ENCODE peak calls at places on chromosomes 1 and 21, in nine cellular contexts. Z, W, B, Q, Y, U, S, F and R are unnamed samples.

GRCh38 chr1:234987415-234988159 is 141.1 kb downstream of the TOMM20 start:
- DNase-seq in F (peak), U (peak), S (peak), Q (peak), Z (no peak), W (no peak), B (peak), Y (peak), R (no peak)

GRCh38 chr1:101025283-101025679 is 303 bp downstream of the DPH5 start:
- DNase-seq in U (no peak), F (no peak), Y (no peak), B (no peak), W (no peak), S (peak), Z (peak), Q (peak), R (no peak)

GRCh38 chr1:221794079-221794670 is 52.3 kb upstream of the DUSP10 start:
- DNase-seq in Z (no peak), F (no peak), S (peak), Y (peak), Q (no peak), W (no peak), U (no peak), B (no peak), R (no peak)

GRCh38 chr1:119372493-119373086 is 4.0 kb downstream of the HAO2 start:
- DNase-seq in Z (no peak), U (peak), S (no peak), B (no peak), F (no peak), Q (peak), Y (peak), W (no peak), R (no peak)

GRCh38 chr1:179126338-179127060 is 44.6 kb downstream of the TOR3A start:
- DNase-seq in Y (no peak), W (no peak), U (no peak), Q (no peak), B (no peak), F (no peak), S (no peak), Z (peak), R (no peak)

GRCh38 chr21:26469789-26470188 is 103.3 kb downstream of the CYYR1 start:
- DNase-seq in Z (no peak), S (peak), Y (no peak), Q (no peak), U (no peak), F (no peak), B (no peak), W (no peak), R (no peak)

GRCh38 chr1:163730366-163730765 is 408.6 kb downstream of the NUF2 start:
- DNase-seq in Q (no peak), W (no peak), Z (no peak), U (no peak), S (no peak), B (no peak), Y (no peak), F (no peak), R (no peak)

GRCh38 chr1:53278294-53278693 is 40.0 kb upstream of the MAGOH start:
- DNase-seq in F (peak), B (peak), Q (peak), U (no peak), W (no peak), Z (peak), Y (peak), S (peak), R (peak)

GRCh38 chr1:67060811-67061218 is 6.9 kb upstream of the SLC35D1 start:
- DNase-seq in Q (no peak), F (no peak), U (no peak), Z (no peak), B (no peak), Y (no peak), S (peak), W (no peak), R (no peak)

GRCh38 chr1:215394084-215394991 is 172.8 kb upstream of the KCTD3 start:
- DNase-seq in Z (no peak), Q (no peak), Y (no peak), U (no peak), W (no peak), S (no peak), B (no peak), F (no peak), R (no peak)

GRCh38 chr1:232110281-232111090 is 483.9 kb downstream of the DISC1 start:
- DNase-seq in Q (no peak), U (no peak), Y (no peak), Z (no peak), B (no peak), S (peak), F (no peak), W (no peak), R (peak)

GRCh38 chr1:240946926-240947325 is 335.0 kb upstream of the GREM2 start:
- DNase-seq in Z (no peak), S (peak), U (peak), B (no peak), F (no peak), W (no peak), Q (peak), Y (peak), R (peak)

GRCh38 chr1:185654199-185654951 is 79.8 kb upstream of the HMCN1 start:
- DNase-seq in F (no peak), B (no peak), Z (no peak), W (no peak), S (peak), U (no peak), Y (no peak), Q (no peak), R (no peak)

GRCh38 chr21:31184462-31184861 is 146.2 kb upstream of the KRTAP19-8 start:
- DNase-seq in Z (no peak), B (no peak), U (no peak), Q (no peak), F (no peak), W (no peak), Y (no peak), S (no peak), R (no peak)

GRCh38 chr1:245260883-245261282 is 106.1 kb downstream of the KIF26B start:
- DNase-seq in W (no peak), F (no peak), S (no peak), Z (no peak), Y (no peak), B (no peak), Q (no peak), U (no peak), R (no peak)

GRCh38 chr1:57616906-57617305 is 193.0 kb upstream of the DAB1 start:
- DNase-seq in W (no peak), Y (no peak), S (no peak), B (peak), F (no peak), Q (no peak), Z (no peak), U (no peak), R (no peak)

GRCh38 chr1:189158155-189158554 is 1319.5 kb downstream of the BRINP3 start:
- DNase-seq in Y (no peak), S (no peak), F (no peak), U (no peak), B (no peak), Z (no peak), W (no peak), Q (no peak), R (no peak)

GRCh38 chr1:196309386-196309785 is 298.9 kb downstream of the KCNT2 start:
- DNase-seq in Y (no peak), S (peak), U (no peak), Z (no peak), W (no peak), Q (no peak), F (no peak), B (no peak), R (no peak)

GRCh38 chr1:169711469-169712308 is at the start of gene SELL:
- DNase-seq in S (peak), W (no peak), Q (peak), U (peak), Y (peak), B (no peak), F (peak), Z (peak), R (peak)

GRCh38 chr21:15543473-15543872 is 186.3 kb upstream of the USP25 start:
- DNase-seq in F (no peak), U (no peak), Q (no peak), Z (no peak), Y (no peak), W (no peak), S (no peak), B (no peak), R (no peak)

GRCh38 chr1:94919241-94920030 is 7.5 kb downstream of the CNN3 start:
- DNase-seq in B (no peak), Q (no peak), F (no peak), Z (no peak), Y (no peak), W (no peak), S (no peak), U (no peak), R (no peak)

GRCh38 chr1:100423832-100424337 is 71.6 kb downstream of the CDC14A start:
- DNase-seq in S (no peak), Q (no peak), U (no peak), F (no peak), B (no peak), Y (no peak), Z (no peak), W (no peak), R (no peak)

GRCh38 chr1:31413405-31414005 is 492 bp downstream of the SERINC2 start:
- DNase-seq in Q (peak), F (peak), Z (peak), B (peak), S (no peak), Y (no peak), W (no peak), U (no peak), R (peak)

GRCh38 chr1:37759451-37759850 is 5.5 kb downstream of the EPHA10 start:
- DNase-seq in U (no peak), F (no peak), W (no peak), Z (no peak), Q (no peak), Y (no peak), B (no peak), S (no peak), R (no peak)

GRCh38 chr1:2350911-2351655 is 40.3 kb downstream of the MORN1 start:
- DNase-seq in W (no peak), Z (no peak), Y (no peak), Q (no peak), U (no peak), B (peak), F (peak), S (no peak), R (no peak)

GRCh38 chr1:221781102-221781744 is 39.3 kb upstream of the DUSP10 start:
- DNase-seq in Y (no peak), B (no peak), Z (no peak), S (peak), F (no peak), U (no peak), Q (no peak), W (no peak), R (no peak)

GRCh38 chr21:42392731-42393442 is 3.0 kb downstream of the TMPRSS3 start:
- DNase-seq in S (no peak), Z (no peak), B (peak), W (no peak), F (no peak), U (no peak), Q (no peak), Y (no peak), R (no peak)

GRCh38 chr1:200302192-200302892 is 107.5 kb downstream of the ZNF281 start:
- DNase-seq in Q (peak), W (no peak), F (no peak), Z (no peak), S (peak), U (no peak), B (no peak), Y (peak), R (no peak)
- TF ChIP-seq CTCF in Q (no peak), W (no peak), F (no peak), Z (no peak), S (peak), U (peak), B (no peak), Y (no peak), R (peak)

DNA sequence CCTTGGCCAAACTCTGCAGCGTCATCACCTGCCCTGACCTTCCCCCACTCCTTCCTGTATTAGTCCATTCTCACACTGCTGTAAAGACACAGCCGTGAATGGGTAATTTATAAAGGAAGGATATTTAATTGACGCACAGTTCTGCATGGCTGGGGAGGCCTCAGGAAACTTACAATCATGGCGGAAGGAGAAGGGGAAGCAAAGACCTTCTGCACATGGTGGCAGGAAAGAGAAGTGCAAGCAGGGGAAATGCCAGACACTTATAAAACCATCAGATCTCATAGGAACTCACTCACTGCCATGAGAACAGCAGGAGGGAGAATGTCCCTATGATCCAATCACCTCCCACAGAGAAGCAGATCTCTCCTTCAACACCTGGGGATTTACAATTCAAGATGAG is 408.5 kb downstream of the PTPRU start:
- DNase-seq in U (no peak), F (no peak), Y (no peak), S (no peak), B (no peak), Z (no peak), W (no peak), Q (no peak), R (no peak)
- TF ChIP-seq CTCF in U (no peak), F (no peak), Y (no peak), S (no peak), B (no peak), Z (no peak), W (no peak), Q (no peak), R (no peak)

GRCh38 chr21:45486443-45487160 is 55.6 kb downstream of the SLC19A1 start:
- DNase-seq in B (peak), Z (no peak), Y (no peak), U (no peak), W (no peak), S (no peak), Q (no peak), F (no peak), R (no peak)
- TF ChIP-seq CTCF in B (no peak), Z (no peak), Y (no peak), U (no peak), W (no peak), S (no peak), Q (no peak), F (no peak), R (no peak)

GRCh38 chr1:17653728-17654351 is 101.3 kb upstream of the ACTL8 start:
- DNase-seq in Z (peak), Q (peak), S (peak), F (no peak), B (peak), Y (peak), U (no peak), W (no peak), R (peak)
- TF ChIP-seq CTCF in Z (peak), Q (peak), S (peak), F (peak), B (peak), Y (peak), U (peak), W (peak), R (peak)